ENCODE peak calls at places on chromosomes 4 and X, in four cellular contexts. C is IMR-90, M is K562, L is endothelial cell of umbilical vein. P is an unnamed sample. For H3K9me1, the result is how much of the 10 kb centered on the place peaks cover.

GRCh38 chr4:158769175-158769831 is 477 bp downstream of the FNIP2 start:
- DNase-seq in M (peak), C (no peak), L (peak), P (no peak)

GRCh38 chrX:70613295-70613694 is 168.7 kb downstream of the DLG3 start:
- DNase-seq in C (peak), L (no peak), M (no peak), P (no peak)

GRCh38 chrX:136086521-136086920 is 60.8 kb upstream of the FHL1 start:
- DNase-seq in C (peak), L (no peak), M (no peak), P (no peak)

GRCh38 chrX:20056704-20057103 is 60.0 kb downstream of the MAP7D2 start:
- DNase-seq in M (no peak), L (no peak), C (peak), P (no peak)

GRCh38 chrX:72621163-72621562 is 48.5 kb upstream of the HDAC8 start:
- DNase-seq in C (no peak), L (no peak), M (no peak), P (no peak)

GRCh38 chr4:26780524-26780923 is 80.1 kb upstream of the STIM2 start:
- DNase-seq in M (no peak), C (peak), L (peak), P (peak)

GRCh38 chrX:109914114-109914849 is 88.6 kb upstream of the TMEM164 start:
- DNase-seq in M (no peak), L (no peak), C (no peak), P (no peak)

GRCh38 chrX:39693298-39693697 is 404.5 kb downstream of the BCOR start:
- DNase-seq in C (no peak), L (no peak), M (peak), P (no peak)

GRCh38 chr4:15001248-15001824 is 945 bp upstream of the CPEB2 start:
- DNase-seq in L (peak), M (peak), C (peak), P (peak)

GRCh38 chr4:142463195-142463594 is 382.9 kb downstream of the INPP4B start:
- DNase-seq in M (no peak), C (no peak), L (no peak), P (no peak)

GRCh38 chrX:131331152-131331551 is 42.0 kb upstream of the IGSF1 start:
- DNase-seq in M (no peak), C (no peak), L (no peak), P (no peak)

GRCh38 chr4:88189881-88190585 is 31.6 kb upstream of the ABCG2 start:
- DNase-seq in M (no peak), L (no peak), C (no peak), P (no peak)

GRCh38 chrX:105189093-105189492 is 31.4 kb downstream of the TEX13A start:
- DNase-seq in C (no peak), L (no peak), M (no peak), P (no peak)

GRCh38 chrX:35040871-35041270 is 98.3 kb downstream of the FAM47B start:
- DNase-seq in L (no peak), C (peak), M (no peak), P (no peak)

GRCh38 chr4:90240333-90240732 is 113.1 kb downstream of the CCSER1 start:
- DNase-seq in M (no peak), L (no peak), C (no peak), P (no peak)

GRCh38 chr4:82721819-82722423 is 76.7 kb downstream of the SCD5 start:
- DNase-seq in M (no peak), L (peak), C (peak), P (no peak)

GRCh38 chr4:83328486-83328885 is 6.2 kb downstream of the HPSE start:
- DNase-seq in M (peak), L (peak), C (no peak), P (no peak)

GRCh38 chr4:186623546-186623945 is 68.2 kb upstream of the MTNR1A start:
- DNase-seq in C (no peak), L (no peak), M (no peak), P (no peak)

GRCh38 chrX:153446636-153446936 is 730 bp upstream of the TREX2 start:
- DNase-seq in L (no peak), M (no peak), C (no peak), P (no peak)

GRCh38 chrX:17792842-17793241 is 55.5 kb downstream of the SCML1 start:
- DNase-seq in L (no peak), C (no peak), M (no peak), P (no peak)

GRCh38 chrX:17788956-17789562 is 51.8 kb downstream of the SCML1 start:
- DNase-seq in M (peak), C (no peak), L (no peak), P (no peak)

GRCh38 chrX:17787557-17787956 is 50.3 kb downstream of the SCML1 start:
- DNase-seq in C (no peak), L (no peak), M (no peak), P (no peak)

DNA sequence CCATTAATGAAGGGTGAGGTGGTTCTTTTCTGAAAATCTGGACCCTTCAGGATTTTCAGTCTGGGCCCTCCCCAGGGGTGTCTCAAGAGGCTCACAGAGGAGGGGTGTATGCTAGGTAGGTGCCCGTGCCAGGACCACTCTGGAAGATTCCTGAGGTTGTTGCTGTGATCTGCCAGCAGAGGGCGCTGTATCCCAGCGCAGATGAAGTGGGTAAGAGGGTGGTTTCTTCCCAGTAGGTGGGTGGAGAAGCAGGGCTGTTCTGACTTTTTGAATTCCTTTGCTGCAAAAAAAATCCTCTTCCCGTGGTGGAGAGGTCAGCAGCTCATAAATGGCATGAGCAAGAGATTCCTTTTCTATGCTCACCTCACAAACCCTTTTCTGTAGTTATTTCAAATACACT is 51.1 kb downstream of the SCML1 start:
- DNase-seq in M (peak), C (peak), L (peak), P (peak)
- H3K9me1 ChIP-seq in M (under half), C (under half), L (under half), P (under half)

DNA sequence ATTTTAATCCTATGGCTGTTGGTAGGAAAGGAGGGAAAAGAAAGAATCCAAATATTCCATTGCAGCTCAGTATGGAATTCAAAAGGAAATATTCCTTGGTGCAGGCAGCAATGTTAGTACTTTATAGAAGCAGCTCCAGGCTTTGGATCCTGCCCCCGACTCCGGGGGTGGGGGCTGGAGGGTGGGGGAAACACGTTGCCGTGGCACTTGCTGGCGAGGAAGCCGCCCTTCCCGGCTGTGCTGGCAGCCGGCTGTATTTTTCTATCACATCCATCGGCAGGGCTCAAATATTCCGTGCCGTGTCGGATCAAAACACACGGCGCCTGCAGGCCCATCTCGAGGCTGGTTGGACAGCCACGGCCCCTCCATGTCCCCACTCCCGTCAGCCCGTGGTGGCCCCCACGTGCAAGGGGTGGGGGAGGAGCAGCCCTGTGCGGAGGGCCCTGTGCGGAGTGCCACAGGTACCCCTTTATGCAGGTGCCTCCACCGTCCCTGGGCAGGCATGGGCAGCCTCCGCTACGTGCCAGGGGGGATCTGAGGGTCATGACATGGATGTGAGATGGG is 5.8 kb downstream of the ADRA2C start:
- DNase-seq in C (no peak), L (no peak), M (no peak), P (no peak)
- H3K9me1 ChIP-seq in C (under half), L (under half), M (under half), P (under half)

GRCh38 chr4:41517121-41517520 is 20.8 kb upstream of the LIMCH1 start:
- DNase-seq in L (no peak), C (no peak), M (no peak), P (no peak)
- H3K9me1 ChIP-seq in L (under half), C (under half), M (under half), P (under half)

GRCh38 chr4:7781993-7782392 is 157.7 kb downstream of the AFAP1 start:
- DNase-seq in M (no peak), L (peak), C (no peak), P (no peak)
- H3K9me1 ChIP-seq in M (under half), L (under half), C (under half), P (under half)

DNA sequence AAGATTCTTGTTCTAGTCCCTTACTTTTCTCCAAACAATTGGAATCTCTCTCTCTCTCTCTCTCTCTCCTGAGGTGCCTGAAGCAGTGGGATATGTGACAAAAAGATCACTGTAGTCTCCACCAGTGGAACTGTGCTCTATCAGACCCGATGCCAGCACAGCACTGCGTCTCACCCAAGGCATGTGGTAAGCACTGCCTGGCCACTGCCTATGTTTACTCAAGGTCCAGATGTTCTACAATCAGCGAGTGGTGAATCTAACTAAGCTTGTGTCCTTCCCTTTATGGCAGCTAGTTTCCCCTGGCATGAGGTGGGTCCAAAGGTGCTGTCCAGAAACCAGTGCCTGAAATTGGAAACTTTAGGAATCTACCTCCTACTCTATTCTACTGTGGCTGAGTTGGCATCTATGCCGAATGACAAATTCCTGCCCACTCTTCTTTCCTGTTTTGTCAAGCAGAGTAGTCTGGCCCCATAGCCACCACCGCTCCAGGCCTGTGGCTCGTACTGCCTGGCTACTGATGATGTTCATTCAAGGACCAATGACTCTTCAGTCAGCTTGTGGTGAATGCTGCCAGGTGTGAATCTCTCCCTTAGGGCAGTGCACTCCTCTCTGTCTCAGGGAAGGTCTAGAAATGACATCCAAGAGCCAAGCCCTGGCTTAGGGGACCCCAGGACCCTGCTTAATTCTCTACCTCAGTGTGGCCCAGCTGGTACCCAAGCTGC is 416.5 kb downstream of the TEX13C start:
- DNase-seq in C (no peak), M (no peak), L (no peak), P (no peak)
- H3K9me1 ChIP-seq in C (under half), M (under half), L (under half), P (under half)

DNA sequence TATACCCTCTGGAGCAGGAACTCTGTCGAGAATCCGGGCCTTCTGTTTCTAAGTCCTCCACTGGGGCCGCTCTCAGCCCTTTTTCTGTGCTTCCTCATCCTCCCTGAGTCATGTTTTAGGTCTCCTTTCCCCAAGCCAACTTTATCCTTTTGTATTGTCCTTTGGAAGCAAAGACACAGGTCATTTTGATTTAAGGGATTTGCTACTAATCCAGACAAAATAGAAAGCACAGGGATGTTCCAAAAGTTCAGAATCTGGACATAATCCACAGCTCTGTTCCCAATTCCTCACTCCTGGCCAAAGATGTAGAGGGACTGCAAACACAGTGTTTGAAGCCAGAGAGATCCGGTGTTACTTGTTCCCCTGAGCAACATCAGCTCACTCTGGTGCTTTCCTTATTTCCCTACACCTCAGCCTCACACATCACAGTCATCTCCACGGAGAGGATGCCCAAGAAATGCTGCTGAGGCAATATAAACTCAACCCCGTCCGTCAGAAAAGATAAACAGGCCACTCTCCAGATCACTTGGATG is 130.9 kb upstream of the KLF3 start:
- DNase-seq in M (no peak), L (no peak), C (no peak), P (no peak)
- H3K9me1 ChIP-seq in M (under half), L (under half), C (under half), P (under half)